ENCODE peak calls at places on chromosomes 2 and 18, in nine cellular contexts. One of them, this sample, is unnamed.
A peak's percentile ranks its signal among the peaks of the same experiment; 100 is the strongest.

GRCh38 chr2:68730828-68731227 is 3.8 kb upstream of the ARHGAP25 start:
- DNase-seq in lung: no peak
- DNase-seq in thoracic aorta: no peak
- DNase-seq in dorsolateral prefrontal cortex: no peak
- DNase-seq in gastrocnemius medialis: no peak
- DNase-seq in body of pancreas: no peak
- DNase-seq in IMR-90: peak; percentile 89
- DNase-seq in Panc1: no peak
- DNase-seq in cardiac fibroblast: no peak
- DNase-seq in this sample: peak; percentile 56

GRCh38 chr2:135925571-135925970 is 49.3 kb upstream of the MCM6 start:
- DNase-seq in lung: no peak
- DNase-seq in thoracic aorta: no peak
- DNase-seq in dorsolateral prefrontal cortex: no peak
- DNase-seq in gastrocnemius medialis: no peak
- DNase-seq in body of pancreas: no peak
- DNase-seq in IMR-90: peak; percentile 74
- DNase-seq in Panc1: no peak
- DNase-seq in cardiac fibroblast: no peak
- DNase-seq in this sample: no peak

GRCh38 chr2:241862093-241862492 is 3.4 kb upstream of the PDCD1 start:
- DNase-seq in lung: no peak
- DNase-seq in thoracic aorta: no peak
- DNase-seq in dorsolateral prefrontal cortex: no peak
- DNase-seq in gastrocnemius medialis: no peak
- DNase-seq in body of pancreas: no peak
- DNase-seq in IMR-90: no peak
- DNase-seq in Panc1: no peak
- DNase-seq in cardiac fibroblast: no peak
- DNase-seq in this sample: no peak

GRCh38 chr2:234309431-234309830 is 187.4 kb downstream of the ARL4C start:
- DNase-seq in lung: no peak
- DNase-seq in thoracic aorta: no peak
- DNase-seq in dorsolateral prefrontal cortex: no peak
- DNase-seq in gastrocnemius medialis: no peak
- DNase-seq in body of pancreas: no peak
- DNase-seq in IMR-90: no peak
- DNase-seq in Panc1: no peak
- DNase-seq in cardiac fibroblast: no peak
- DNase-seq in this sample: no peak

GRCh38 chr2:119484834-119485233 is 39.4 kb downstream of the SCTR start:
- DNase-seq in lung: peak; percentile 10
- DNase-seq in thoracic aorta: no peak
- DNase-seq in dorsolateral prefrontal cortex: no peak
- DNase-seq in gastrocnemius medialis: no peak
- DNase-seq in body of pancreas: no peak
- DNase-seq in IMR-90: no peak
- DNase-seq in Panc1: no peak
- DNase-seq in cardiac fibroblast: no peak
- DNase-seq in this sample: no peak

GRCh38 chr2:47688561-47688960 is 94.4 kb upstream of the MSH6 start:
- DNase-seq in lung: no peak
- DNase-seq in thoracic aorta: no peak
- DNase-seq in dorsolateral prefrontal cortex: no peak
- DNase-seq in gastrocnemius medialis: no peak
- DNase-seq in body of pancreas: no peak
- DNase-seq in IMR-90: no peak
- DNase-seq in Panc1: no peak
- DNase-seq in cardiac fibroblast: peak; percentile 28
- DNase-seq in this sample: no peak

GRCh38 chr18:26734760-26735159 is 130.7 kb downstream of the AQP4 start:
- DNase-seq in lung: no peak
- DNase-seq in thoracic aorta: no peak
- DNase-seq in dorsolateral prefrontal cortex: no peak
- DNase-seq in gastrocnemius medialis: no peak
- DNase-seq in body of pancreas: no peak
- DNase-seq in IMR-90: no peak
- DNase-seq in Panc1: no peak
- DNase-seq in cardiac fibroblast: no peak
- DNase-seq in this sample: no peak

GRCh38 chr2:56132138-56132537 is 51.7 kb upstream of the CCDC85A start:
- DNase-seq in lung: no peak
- DNase-seq in thoracic aorta: no peak
- DNase-seq in dorsolateral prefrontal cortex: no peak
- DNase-seq in gastrocnemius medialis: no peak
- DNase-seq in body of pancreas: no peak
- DNase-seq in IMR-90: peak; percentile 47
- DNase-seq in Panc1: peak; percentile 13
- DNase-seq in cardiac fibroblast: peak; percentile 67
- DNase-seq in this sample: no peak

GRCh38 chr18:34929336-34929780 is 111.9 kb upstream of the MAPRE2 start:
- DNase-seq in lung: no peak
- DNase-seq in thoracic aorta: no peak
- DNase-seq in dorsolateral prefrontal cortex: no peak
- DNase-seq in gastrocnemius medialis: no peak
- DNase-seq in body of pancreas: no peak
- DNase-seq in IMR-90: peak; percentile 91
- DNase-seq in Panc1: peak; percentile 66
- DNase-seq in cardiac fibroblast: peak; percentile 58
- DNase-seq in this sample: peak; percentile 82

GRCh38 chr2:130372833-130373807 is 17.3 kb downstream of the PTPN18 start:
- DNase-seq in lung: no peak
- DNase-seq in thoracic aorta: no peak
- DNase-seq in dorsolateral prefrontal cortex: no peak
- DNase-seq in gastrocnemius medialis: no peak
- DNase-seq in body of pancreas: no peak
- DNase-seq in IMR-90: no peak
- DNase-seq in Panc1: no peak
- DNase-seq in cardiac fibroblast: no peak
- DNase-seq in this sample: no peak

GRCh38 chr18:58310517-58310916 is 266.5 kb downstream of the NEDD4L start:
- DNase-seq in lung: peak; percentile 90
- DNase-seq in thoracic aorta: no peak
- DNase-seq in dorsolateral prefrontal cortex: no peak
- DNase-seq in gastrocnemius medialis: peak; percentile 82
- DNase-seq in body of pancreas: peak; percentile 96
- DNase-seq in IMR-90: no peak
- DNase-seq in Panc1: no peak
- DNase-seq in cardiac fibroblast: peak; percentile 15
- DNase-seq in this sample: no peak

GRCh38 chr2:167890739-167891138 is 356.7 kb downstream of the STK39 start:
- DNase-seq in lung: no peak
- DNase-seq in thoracic aorta: no peak
- DNase-seq in dorsolateral prefrontal cortex: no peak
- DNase-seq in gastrocnemius medialis: no peak
- DNase-seq in body of pancreas: no peak
- DNase-seq in IMR-90: no peak
- DNase-seq in Panc1: no peak
- DNase-seq in cardiac fibroblast: no peak
- DNase-seq in this sample: no peak

DNA sequence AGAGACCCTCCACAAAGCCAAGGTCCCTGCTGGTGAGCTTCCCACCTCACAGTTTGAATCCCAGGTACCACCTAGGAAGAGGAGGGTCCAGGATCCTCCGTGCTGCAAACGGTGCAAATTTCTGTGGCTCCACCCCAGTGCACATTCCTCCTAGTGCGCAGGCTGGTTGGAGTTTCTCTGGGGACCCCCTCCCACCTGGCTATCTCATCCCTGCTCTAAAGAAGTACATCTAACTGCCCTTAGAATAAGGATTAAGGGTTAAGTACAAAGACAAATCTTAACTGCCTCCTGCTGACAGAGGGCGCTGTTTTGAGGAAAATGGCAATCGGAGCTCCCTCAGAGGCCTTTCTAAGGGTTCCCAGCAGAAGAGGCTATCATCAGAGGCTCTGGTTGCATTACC is 109.6 kb upstream of the FSIP2 start:
- DNase-seq in lung: no peak
- DNase-seq in thoracic aorta: no peak
- DNase-seq in dorsolateral prefrontal cortex: no peak
- DNase-seq in gastrocnemius medialis: no peak
- DNase-seq in body of pancreas: peak; percentile 17
- DNase-seq in IMR-90: no peak
- DNase-seq in Panc1: no peak
- DNase-seq in cardiac fibroblast: no peak
- DNase-seq in this sample: no peak
- TF ChIP-seq CTCF in lung: no peak
- TF ChIP-seq CTCF in thoracic aorta: no peak
- TF ChIP-seq CTCF in dorsolateral prefrontal cortex: no peak
- TF ChIP-seq CTCF in gastrocnemius medialis: no peak
- TF ChIP-seq CTCF in body of pancreas: no peak
- TF ChIP-seq CTCF in IMR-90: no peak
- TF ChIP-seq CTCF in Panc1: peak; percentile 22
- TF ChIP-seq CTCF in cardiac fibroblast: no peak
- TF ChIP-seq CTCF in this sample: peak; percentile 24

DNA sequence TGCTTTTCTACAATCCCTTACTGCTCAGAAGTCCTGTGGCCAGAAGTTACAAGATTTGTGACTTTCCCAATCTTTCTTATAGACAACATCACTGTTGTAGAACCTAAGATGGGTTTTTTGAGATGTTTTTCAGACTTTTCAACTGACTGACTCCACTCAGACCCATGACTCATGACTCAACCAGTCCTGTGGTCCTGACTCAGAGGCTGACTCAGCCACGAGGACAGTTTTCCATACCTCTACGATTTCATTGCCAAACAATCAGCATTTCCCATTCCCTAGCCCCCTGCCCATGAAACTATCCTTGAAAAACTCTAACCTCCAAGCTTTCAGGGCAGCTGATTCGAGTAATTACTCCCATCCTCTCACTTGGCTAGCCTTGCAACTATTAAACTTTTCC is 195.9 kb upstream of the SESTD1 start:
- DNase-seq in lung: no peak
- DNase-seq in thoracic aorta: no peak
- DNase-seq in dorsolateral prefrontal cortex: peak; percentile 59
- DNase-seq in gastrocnemius medialis: no peak
- DNase-seq in body of pancreas: peak; percentile 4
- DNase-seq in IMR-90: peak; percentile 96
- DNase-seq in Panc1: peak; percentile 24
- DNase-seq in cardiac fibroblast: peak; percentile 90
- DNase-seq in this sample: peak; percentile 54
- H3K4me3 ChIP-seq in lung: no peak overlapping the region
- H3K4me3 ChIP-seq in thoracic aorta: no peak overlapping the region
- H3K4me3 ChIP-seq in dorsolateral prefrontal cortex: no peak overlapping the region
- H3K4me3 ChIP-seq in gastrocnemius medialis: no peak overlapping the region
- H3K4me3 ChIP-seq in body of pancreas: no peak overlapping the region
- H3K4me3 ChIP-seq in IMR-90: no peak overlapping the region
- H3K4me3 ChIP-seq in Panc1: no peak overlapping the region
- H3K4me3 ChIP-seq in cardiac fibroblast: no peak overlapping the region
- H3K4me3 ChIP-seq in this sample: no peak overlapping the region

GRCh38 chr18:5890261-5890605 is 5.1 kb downstream of the TMEM200C start:
- DNase-seq in lung: no peak
- DNase-seq in thoracic aorta: no peak
- DNase-seq in dorsolateral prefrontal cortex: peak; percentile 63
- DNase-seq in gastrocnemius medialis: no peak
- DNase-seq in body of pancreas: peak; percentile 20
- DNase-seq in IMR-90: no peak
- DNase-seq in Panc1: no peak
- DNase-seq in cardiac fibroblast: no peak
- DNase-seq in this sample: no peak

GRCh38 chr18:5879479-5879882 is 15.8 kb downstream of the TMEM200C start:
- DNase-seq in lung: no peak
- DNase-seq in thoracic aorta: no peak
- DNase-seq in dorsolateral prefrontal cortex: no peak
- DNase-seq in gastrocnemius medialis: no peak
- DNase-seq in body of pancreas: no peak
- DNase-seq in IMR-90: peak; percentile 65
- DNase-seq in Panc1: no peak
- DNase-seq in cardiac fibroblast: peak; percentile 59
- DNase-seq in this sample: no peak

GRCh38 chr18:5885337-5885736 is 10.0 kb downstream of the TMEM200C start:
- DNase-seq in lung: no peak
- DNase-seq in thoracic aorta: no peak
- DNase-seq in dorsolateral prefrontal cortex: no peak
- DNase-seq in gastrocnemius medialis: no peak
- DNase-seq in body of pancreas: no peak
- DNase-seq in IMR-90: no peak
- DNase-seq in Panc1: no peak
- DNase-seq in cardiac fibroblast: no peak
- DNase-seq in this sample: no peak

GRCh38 chr18:5884375-5884774 is 10.9 kb downstream of the TMEM200C start:
- DNase-seq in lung: no peak
- DNase-seq in thoracic aorta: no peak
- DNase-seq in dorsolateral prefrontal cortex: no peak
- DNase-seq in gastrocnemius medialis: no peak
- DNase-seq in body of pancreas: no peak
- DNase-seq in IMR-90: no peak
- DNase-seq in Panc1: no peak
- DNase-seq in cardiac fibroblast: no peak
- DNase-seq in this sample: no peak
- TF ChIP-seq CTCF in lung: no peak
- TF ChIP-seq CTCF in thoracic aorta: no peak
- TF ChIP-seq CTCF in dorsolateral prefrontal cortex: no peak
- TF ChIP-seq CTCF in gastrocnemius medialis: no peak
- TF ChIP-seq CTCF in body of pancreas: no peak
- TF ChIP-seq CTCF in IMR-90: no peak
- TF ChIP-seq CTCF in Panc1: no peak
- TF ChIP-seq CTCF in cardiac fibroblast: no peak
- TF ChIP-seq CTCF in this sample: no peak

GRCh38 chr2:176826356-176826755 is 386.2 kb upstream of the HNRNPA3 start:
- DNase-seq in lung: no peak
- DNase-seq in thoracic aorta: no peak
- DNase-seq in dorsolateral prefrontal cortex: no peak
- DNase-seq in gastrocnemius medialis: no peak
- DNase-seq in body of pancreas: no peak
- DNase-seq in IMR-90: no peak
- DNase-seq in Panc1: no peak
- DNase-seq in cardiac fibroblast: no peak
- DNase-seq in this sample: no peak

GRCh38 chr2:176822060-176822459 is 390.5 kb upstream of the HNRNPA3 start:
- DNase-seq in lung: no peak
- DNase-seq in thoracic aorta: no peak
- DNase-seq in dorsolateral prefrontal cortex: no peak
- DNase-seq in gastrocnemius medialis: no peak
- DNase-seq in body of pancreas: no peak
- DNase-seq in IMR-90: no peak
- DNase-seq in Panc1: no peak
- DNase-seq in cardiac fibroblast: no peak
- DNase-seq in this sample: no peak

GRCh38 chr2:176830362-176830761 is 382.2 kb upstream of the HNRNPA3 start:
- DNase-seq in lung: no peak
- DNase-seq in thoracic aorta: no peak
- DNase-seq in dorsolateral prefrontal cortex: no peak
- DNase-seq in gastrocnemius medialis: no peak
- DNase-seq in body of pancreas: no peak
- DNase-seq in IMR-90: no peak
- DNase-seq in Panc1: no peak
- DNase-seq in cardiac fibroblast: no peak
- DNase-seq in this sample: no peak

GRCh38 chr2:176832086-176832485 is 380.5 kb upstream of the HNRNPA3 start:
- DNase-seq in lung: no peak
- DNase-seq in thoracic aorta: no peak
- DNase-seq in dorsolateral prefrontal cortex: no peak
- DNase-seq in gastrocnemius medialis: no peak
- DNase-seq in body of pancreas: no peak
- DNase-seq in IMR-90: no peak
- DNase-seq in Panc1: no peak
- DNase-seq in cardiac fibroblast: no peak
- DNase-seq in this sample: no peak

DNA sequence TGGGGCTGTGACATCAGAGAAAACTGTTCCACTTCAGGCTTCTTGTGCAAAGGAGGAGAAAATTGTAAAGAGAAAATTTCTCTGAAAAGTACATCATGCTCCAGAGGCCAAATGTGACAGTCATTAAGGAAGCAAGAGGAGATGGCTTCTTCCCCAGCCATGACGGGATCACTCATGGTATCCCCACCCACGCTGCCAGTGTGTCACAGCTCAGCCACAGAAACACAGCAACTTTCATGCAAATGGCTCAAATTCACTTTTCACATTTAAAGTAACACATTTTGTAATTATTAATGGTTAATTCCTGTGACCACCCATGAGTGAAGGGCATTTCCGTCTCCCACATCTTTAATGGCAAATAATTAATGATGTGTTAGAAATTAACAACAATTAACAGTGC is 385.3 kb upstream of the HNRNPA3 start:
- DNase-seq in lung: no peak
- DNase-seq in thoracic aorta: no peak
- DNase-seq in dorsolateral prefrontal cortex: no peak
- DNase-seq in gastrocnemius medialis: no peak
- DNase-seq in body of pancreas: no peak
- DNase-seq in IMR-90: no peak
- DNase-seq in Panc1: no peak
- DNase-seq in cardiac fibroblast: no peak
- DNase-seq in this sample: no peak
- H3K4me3 ChIP-seq in lung: no peak overlapping the region
- H3K4me3 ChIP-seq in thoracic aorta: no peak overlapping the region
- H3K4me3 ChIP-seq in dorsolateral prefrontal cortex: no peak overlapping the region
- H3K4me3 ChIP-seq in gastrocnemius medialis: no peak overlapping the region
- H3K4me3 ChIP-seq in body of pancreas: no peak overlapping the region
- H3K4me3 ChIP-seq in IMR-90: no peak overlapping the region
- H3K4me3 ChIP-seq in Panc1: no peak overlapping the region
- H3K4me3 ChIP-seq in cardiac fibroblast: no peak overlapping the region
- H3K4me3 ChIP-seq in this sample: no peak overlapping the region

This sample was measured in retinal pigment epithelial cell.